ENCODE peak calls at places on chromosomes 16 and 17, in seven cellular contexts. Q is WTC11, J is pancreas, M is GM06990, W is lower leg skin, G is HepG2, Y is GM23338. P is an unnamed sample.

GRCh38 chr16:13961099-13961811 is 41.3 kb downstream of the ERCC4 start:
- DNase-seq in Q (no peak), J (no peak), M (no peak), W (no peak), G (peak; percentile 56), Y (no peak), P (peak; percentile 66)

GRCh38 chr16:89922884-89923639 is at the start of gene TUBB3:
- DNase-seq in Q (peak; percentile 85), J (peak; percentile 66), M (peak; percentile 78), W (no peak), G (peak; percentile 73), Y (peak; percentile 91), P (peak; percentile 66)

GRCh38 chr17:67566656-67567055 is 151.1 kb upstream of the NOL11 start:
- DNase-seq in Q (no peak), J (no peak), M (no peak), W (no peak), G (no peak), Y (no peak), P (no peak)

GRCh38 chr16:9821970-9822369 is 360.3 kb downstream of the GRIN2A start:
- DNase-seq in Q (no peak), J (no peak), M (no peak), W (no peak), G (no peak), Y (peak; percentile 47), P (no peak)

GRCh38 chr16:14405611-14406537 is 224.2 kb downstream of the PARN start:
- DNase-seq in Q (peak; percentile 96), J (no peak), M (peak; percentile 80), W (peak; percentile 87), G (peak; percentile 90), Y (peak; percentile 89), P (no peak)

GRCh38 chr16:68272501-68273209 is 8.3 kb downstream of the SLC7A6 start:
- DNase-seq in Q (no peak), J (no peak), M (no peak), W (no peak), G (no peak), Y (no peak), P (no peak)

GRCh38 chr17:1323336-1323735 is 43.9 kb downstream of the TRARG1 start:
- DNase-seq in Q (peak; percentile 35), J (no peak), M (no peak), W (no peak), G (no peak), Y (peak; percentile 71), P (no peak)

GRCh38 chr17:76612977-76613851 is 27.6 kb upstream of the ST6GALNAC2 start:
- DNase-seq in Q (peak; percentile 54), J (no peak), M (no peak), W (no peak), G (peak; percentile 94), Y (peak; percentile 93), P (no peak)

GRCh38 chr17:45406107-45406506 is 26.6 kb downstream of the ARHGAP27 start:
- DNase-seq in Q (no peak), J (no peak), M (no peak), W (no peak), G (no peak), Y (no peak), P (no peak)

GRCh38 chr17:491086-492014 is 138.7 kb upstream of the RPH3AL start:
- DNase-seq in Q (peak; percentile 58), J (peak; percentile 37), M (peak; percentile 40), W (peak; percentile 91), G (peak; percentile 51), Y (peak; percentile 77), P (peak; percentile 71)

GRCh38 chr17:47840742-47841487 is at the start of gene SCRN2:
- DNase-seq in Q (peak; percentile 97), J (peak; percentile 84), M (peak; percentile 94), W (peak; percentile 98), G (peak; percentile 87), Y (peak; percentile 96), P (peak; percentile 76)

GRCh38 chr17:81509687-81510523 is 2.7 kb downstream of the ACTG1 start:
- DNase-seq in Q (no peak), J (no peak), M (no peak), W (no peak), G (no peak), Y (no peak), P (peak; percentile 33)

GRCh38 chr17:81518113-81518784 is 5.7 kb upstream of the ACTG1 start:
- DNase-seq in Q (no peak), J (no peak), M (no peak), W (no peak), G (no peak), Y (peak; percentile 52), P (no peak)

GRCh38 chr16:71344315-71344905 is 14.1 kb upstream of the CALB2 start:
- DNase-seq in Q (no peak), J (no peak), M (no peak), W (no peak), G (no peak), Y (no peak), P (no peak)

GRCh38 chr17:29115906-29116651 is 64.1 kb downstream of the MYO18A start:
- DNase-seq in Q (peak; percentile 76), J (no peak), M (no peak), W (no peak), G (peak; percentile 36), Y (peak; percentile 93), P (peak; percentile 61)

GRCh38 chr17:11981862-11982261 is 15.4 kb downstream of the ZNF18 start:
- DNase-seq in Q (no peak), J (no peak), M (no peak), W (no peak), G (no peak), Y (peak; percentile 36), P (no peak)

GRCh38 chr17:32943206-32943605 is 15.3 kb downstream of the TMEM98 start:
- DNase-seq in Q (no peak), J (peak; percentile 74), M (no peak), W (no peak), G (no peak), Y (no peak), P (no peak)

GRCh38 chr17:32944248-32945020 is 16.5 kb downstream of the TMEM98 start:
- DNase-seq in Q (no peak), J (no peak), M (no peak), W (no peak), G (no peak), Y (no peak), P (no peak)

GRCh38 chr17:32943647-32944191 is 15.8 kb downstream of the TMEM98 start:
- DNase-seq in Q (no peak), J (peak; percentile 41), M (no peak), W (no peak), G (peak; percentile 58), Y (no peak), P (peak; percentile 71)

GRCh38 chr17:32941419-32942032 is 13.6 kb downstream of the TMEM98 start:
- DNase-seq in Q (no peak), J (no peak), M (no peak), W (no peak), G (no peak), Y (no peak), P (no peak)

DNA sequence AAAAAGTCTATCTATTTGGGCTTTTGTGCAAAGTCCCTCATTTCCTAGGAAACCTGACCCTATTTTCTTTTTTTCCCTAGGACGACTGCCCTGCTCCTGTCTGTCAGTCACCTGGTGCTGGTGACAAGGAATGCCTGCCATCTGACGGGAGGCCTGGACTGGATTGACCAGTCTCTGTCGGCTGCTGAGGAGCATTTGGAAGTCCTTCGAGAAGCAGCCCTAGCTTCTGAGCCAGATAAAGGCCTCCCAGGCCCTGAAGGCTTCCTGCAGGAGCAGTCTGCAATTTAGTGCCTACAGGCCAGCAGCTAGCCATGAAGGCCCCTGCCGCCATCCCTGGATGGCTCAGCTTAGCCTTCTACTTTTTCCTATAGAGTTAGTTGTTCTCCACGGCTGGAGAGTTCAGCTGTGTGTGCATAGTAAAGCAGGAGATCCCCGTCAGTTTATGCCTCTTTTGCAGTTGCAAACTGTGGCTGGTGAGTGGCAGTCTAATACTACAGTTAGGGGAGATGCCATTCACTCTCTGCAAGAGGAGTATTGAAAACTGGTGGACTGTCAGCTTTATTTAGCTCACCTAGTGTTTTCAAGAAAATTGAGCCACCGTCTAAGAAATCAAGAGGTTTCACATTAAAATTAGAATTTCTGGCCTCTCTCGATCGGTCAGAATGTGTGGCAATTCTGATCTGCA is 12.9 kb downstream of the TMEM98 start:
- DNase-seq in Q (no peak), J (no peak), M (no peak), W (no peak), G (no peak), Y (no peak), P (no peak)
- TF ChIP-seq CTCF in Q (no peak), J (no peak), M (peak; percentile 39), W (no peak), G (no peak), Y (no peak), P (no peak)

DNA sequence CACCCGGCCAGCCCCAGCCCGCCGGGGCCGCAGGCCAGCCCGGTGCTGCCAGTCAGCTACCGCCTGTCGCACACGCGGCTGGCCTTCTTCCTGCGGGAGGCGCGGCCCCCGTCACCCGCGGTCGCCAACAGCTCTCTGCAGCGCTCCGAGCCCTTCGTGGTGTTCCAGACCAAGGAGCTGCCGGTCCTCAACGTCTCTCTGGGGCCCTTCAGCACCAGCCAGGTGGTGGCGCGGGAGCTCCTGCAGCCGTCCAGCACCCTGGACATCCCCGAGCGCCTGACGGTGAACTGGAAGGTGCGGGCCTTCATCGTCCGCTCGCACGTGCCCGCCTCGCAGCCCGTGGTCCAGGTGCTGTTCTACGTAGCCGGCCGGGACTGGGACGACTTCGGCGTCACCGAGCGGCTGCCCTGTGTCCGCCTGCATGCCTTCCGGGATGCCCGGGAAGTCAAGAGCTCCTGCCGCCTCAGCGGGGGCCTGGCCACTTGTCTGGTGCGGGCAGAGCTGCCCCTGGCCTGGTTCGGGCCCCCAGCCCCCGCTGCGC is 46.8 kb downstream of the TMEM132E start:
- DNase-seq in Q (peak; percentile 44), J (no peak), M (no peak), W (no peak), G (no peak), Y (peak; percentile 63), P (no peak)
- TF ChIP-seq CTCF in Q (no peak), J (no peak), M (no peak), W (no peak), G (no peak), Y (peak; percentile 21), P (no peak)

DNA sequence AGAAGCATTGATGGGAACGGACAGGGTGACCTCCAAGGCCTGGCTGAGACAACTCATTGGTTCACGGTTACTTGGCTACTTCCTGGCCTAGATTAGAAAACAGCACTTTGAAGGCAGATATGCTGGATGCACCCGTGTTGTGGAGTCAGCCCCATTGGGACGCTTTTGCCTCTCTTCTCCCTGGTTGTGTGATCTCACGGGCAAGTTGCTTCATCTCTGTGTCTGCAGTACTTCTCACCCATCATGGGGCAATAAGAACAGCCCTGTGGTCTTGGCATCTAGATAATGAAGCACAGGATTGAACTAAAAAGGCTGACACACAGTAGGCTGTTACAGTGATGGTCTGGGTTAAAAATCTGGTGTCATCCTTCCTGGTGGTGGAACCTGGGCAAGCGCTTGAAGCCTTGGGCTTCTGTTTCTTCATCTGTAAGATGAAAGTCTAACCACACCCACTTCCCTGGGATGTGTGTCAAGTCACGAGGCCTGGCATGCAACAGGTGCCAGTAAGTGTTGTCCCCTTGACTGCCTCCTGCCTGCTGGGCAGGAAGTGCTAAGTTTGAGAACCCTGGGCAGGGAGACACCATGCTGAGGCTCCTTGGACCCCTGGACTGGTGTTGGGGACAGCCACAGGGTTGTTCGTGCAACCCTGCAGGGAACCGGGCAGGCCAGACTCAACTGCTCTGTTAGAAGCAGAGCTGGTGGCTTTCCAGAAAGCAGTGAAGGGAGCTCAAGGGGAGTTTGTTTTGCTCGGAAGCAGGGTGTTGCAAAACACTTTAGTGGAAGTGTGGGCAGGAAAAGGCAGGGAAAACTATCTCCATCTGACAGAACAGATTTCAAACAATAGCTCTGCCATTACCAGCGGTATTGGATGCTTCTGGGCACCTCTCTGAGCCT is 6.0 kb upstream of the MAP2K3 start:
- DNase-seq in Q (no peak), J (peak; percentile 49), M (no peak), W (peak; percentile 93), G (no peak), Y (no peak), P (no peak)
- TF ChIP-seq CTCF in Q (no peak), J (no peak), M (no peak), W (no peak), G (no peak), Y (no peak), P (no peak)

GRCh38 chr17:44095647-44096496 is 25.3 kb downstream of the G6PC3 start:
- DNase-seq in Q (peak; percentile 85), J (no peak), M (no peak), W (no peak), G (peak; percentile 94), Y (peak; percentile 96), P (peak; percentile 91)
- TF ChIP-seq CTCF in Q (no peak), J (no peak), M (no peak), W (no peak), G (peak; percentile 81), Y (peak; percentile 39), P (peak; percentile 30)

P was measured in fibroblast of mammary gland.